ENCODE peak calls at places on chromosome 10, in six cellular contexts. B is Peyer's patch, F is heart right ventricle, J is neuronal stem cell, X is fibroblast of lung, L is uterus. A is an unnamed sample.

GRCh38 chr10:86071145-86071544 is 295.4 kb downstream of the GRID1 start:
- DNase-seq in F (no peak), B (no peak), X (no peak), L (no peak), J (no peak), A (no peak)

GRCh38 chr10:74585231-74586087 is 240.9 kb upstream of the KAT6B start:
- DNase-seq in L (no peak), X (peak; percentile 22), B (peak; percentile 62), J (no peak), F (no peak), A (no peak)

GRCh38 chr10:105150486-105150885 is 509.4 kb downstream of the SORCS3 start:
- DNase-seq in B (no peak), J (no peak), L (no peak), F (no peak), X (no peak), A (no peak)

GRCh38 chr10:29617880-29618340 is 16.9 kb downstream of the SVIL start:
- DNase-seq in L (peak; percentile 86), B (no peak), J (no peak), X (no peak), F (peak; percentile 44), A (no peak)

GRCh38 chr10:83612050-83612449 is 527.3 kb upstream of the GHITM start:
- DNase-seq in J (no peak), B (no peak), X (peak; percentile 62), F (no peak), L (no peak), A (no peak)

GRCh38 chr10:92801978-92802872 is 46.1 kb upstream of the EXOC6 start:
- DNase-seq in L (no peak), B (no peak), X (no peak), F (no peak), J (no peak), A (no peak)

GRCh38 chr10:4546500-4546899 is 279.5 kb upstream of the AKR1E2 start:
- DNase-seq in B (no peak), X (peak; percentile 57), F (no peak), J (no peak), L (no peak), A (no peak)

GRCh38 chr10:103852189-103852711 is 3.1 kb downstream of the SH3PXD2A start:
- DNase-seq in X (peak; percentile 83), B (no peak), J (no peak), L (no peak), F (peak; percentile 47), A (peak; percentile 58)

GRCh38 chr10:78210976-78211375 is 177.3 kb downstream of the RPS24 start:
- DNase-seq in J (no peak), X (no peak), L (no peak), B (no peak), F (no peak), A (no peak)

GRCh38 chr10:69802424-69803161 is 887 bp downstream of the COL13A1 start:
- DNase-seq in J (peak; percentile 57), F (peak; percentile 55), L (no peak), B (no peak), X (peak; percentile 60), A (peak; percentile 55)

GRCh38 chr10:86372785-86373239 is 6.2 kb upstream of the GRID1 start:
- DNase-seq in B (peak; percentile 17), X (no peak), L (no peak), J (no peak), F (no peak), A (no peak)

GRCh38 chr10:48614481-48615383 is 9.9 kb upstream of the ARHGAP22 start:
- DNase-seq in F (no peak), L (no peak), B (no peak), J (no peak), X (peak; percentile 63), A (no peak)

GRCh38 chr10:34194259-34194658 is 620.8 kb downstream of the PARD3 start:
- DNase-seq in J (no peak), B (peak; percentile 52), F (no peak), L (no peak), X (peak; percentile 91), A (no peak)

GRCh38 chr10:124975977-124976514 is 34.1 kb downstream of the ZRANB1 start:
- DNase-seq in L (no peak), X (no peak), F (no peak), J (no peak), B (no peak), A (no peak)

GRCh38 chr10:121265320-121265719 is 332.9 kb downstream of the FGFR2 start:
- DNase-seq in L (no peak), X (no peak), J (no peak), F (no peak), B (no peak), A (no peak)

GRCh38 chr10:70652761-70653657 is 19.3 kb upstream of the ADAMTS14 start:
- DNase-seq in B (no peak), F (peak; percentile 84), X (peak; percentile 98), L (no peak), J (no peak), A (peak; percentile 78)

GRCh38 chr10:110533149-110533548 is 34.3 kb upstream of the SMC3 start:
- DNase-seq in B (no peak), L (no peak), J (no peak), F (no peak), X (no peak), A (no peak)

GRCh38 chr10:125768217-125768616 is 7.4 kb downstream of the MMP21 start:
- DNase-seq in F (no peak), X (peak; percentile 49), L (no peak), B (no peak), J (no peak), A (no peak)

GRCh38 chr10:30127120-30127541 is 67.7 kb upstream of the JCAD start:
- DNase-seq in F (no peak), L (peak; percentile 28), J (no peak), X (peak; percentile 16), B (no peak), A (no peak)

GRCh38 chr10:59561397-59562121 is 148.1 kb downstream of the SLC16A9 start:
- DNase-seq in F (no peak), J (no peak), X (peak; percentile 26), B (no peak), L (no peak), A (no peak)

GRCh38 chr10:104741127-104741526 is 100.0 kb downstream of the SORCS3 start:
- DNase-seq in L (no peak), X (no peak), B (no peak), J (no peak), F (no peak), A (no peak)

GRCh38 chr10:100697070-100697469 is 48.3 kb upstream of the PAX2 start:
- DNase-seq in X (peak; percentile 22), F (no peak), B (no peak), J (no peak), L (no peak), A (no peak)

GRCh38 chr10:7378602-7379403 is 32.0 kb downstream of the SFMBT2 start:
- DNase-seq in B (no peak), J (no peak), L (no peak), X (no peak), F (no peak), A (no peak)

GRCh38 chr10:49633327-49634045 is 19.6 kb downstream of the CHAT start:
- DNase-seq in J (no peak), X (no peak), B (peak; percentile 15), F (no peak), L (no peak), A (no peak)

GRCh38 chr10:30111340-30111980 is 52.1 kb upstream of the JCAD start:
- DNase-seq in J (no peak), L (no peak), F (no peak), B (no peak), X (peak; percentile 90), A (no peak)

GRCh38 chr10:49281461-49281860 is 17.5 kb upstream of the C10orf71 start:
- DNase-seq in J (no peak), X (no peak), B (no peak), L (no peak), F (no peak), A (no peak)

GRCh38 chr10:84478155-84478554 is 149.8 kb downstream of the CCSER2 start:
- DNase-seq in F (no peak), L (no peak), B (no peak), J (no peak), X (no peak), A (no peak)

GRCh38 chr10:33183658-33184057 is 150.8 kb downstream of the NRP1 start:
- DNase-seq in J (no peak), L (no peak), X (no peak), B (no peak), F (no peak), A (no peak)
- H3K4me1 ChIP-seq in J (peaks cover 6% of the 10 kb centered on the region), L (no peaks in the 10 kb centered on the region), X (peaks cover 9% of the 10 kb centered on the region), B (no peaks in the 10 kb centered on the region), F (peaks cover 5% of the 10 kb centered on the region), A (peaks cover 10% of the 10 kb centered on the region)

GRCh38 chr10:119250641-119251314 is 43.4 kb downstream of the GRK5 start:
- DNase-seq in X (peak; percentile 87), B (no peak), J (no peak), L (no peak), F (no peak), A (no peak)
- H3K27ac ChIP-seq in X (peak overlapping the region; percentile 92), B (peak overlapping the region; percentile 87), J (no peak overlapping the region), L (peak overlapping the region; percentile 96), F (peak overlapping the region; percentile 86), A (peak overlapping the region; percentile 90)

GRCh38 chr10:119308089-119308488 is 100.7 kb downstream of the GRK5 start:
- DNase-seq in J (no peak), F (no peak), L (no peak), B (no peak), X (no peak), A (no peak)

GRCh38 chr10:119310807-119311206 is 103.4 kb downstream of the GRK5 start:
- DNase-seq in J (no peak), F (no peak), X (no peak), B (no peak), L (no peak), A (no peak)

GRCh38 chr10:119306964-119307363 is 99.6 kb downstream of the GRK5 start:
- DNase-seq in X (no peak), L (no peak), F (no peak), B (no peak), J (no peak), A (no peak)

GRCh38 chr10:119309423-119309770 is 102.0 kb downstream of the GRK5 start:
- DNase-seq in B (no peak), X (no peak), F (no peak), L (no peak), J (no peak), A (no peak)

GRCh38 chr10:119308556-119309422 is 101.4 kb downstream of the GRK5 start:
- DNase-seq in B (no peak), L (no peak), F (no peak), J (no peak), X (no peak), A (no peak)
- H3K4me1 ChIP-seq in B (peaks cover 14% of the 10 kb centered on the region), L (no peaks in the 10 kb centered on the region), F (peaks cover 19% of the 10 kb centered on the region), J (peaks cover 21% of the 10 kb centered on the region), X (peaks cover 9% of the 10 kb centered on the region), A (peaks cover 94% of the 10 kb centered on the region)

DNA sequence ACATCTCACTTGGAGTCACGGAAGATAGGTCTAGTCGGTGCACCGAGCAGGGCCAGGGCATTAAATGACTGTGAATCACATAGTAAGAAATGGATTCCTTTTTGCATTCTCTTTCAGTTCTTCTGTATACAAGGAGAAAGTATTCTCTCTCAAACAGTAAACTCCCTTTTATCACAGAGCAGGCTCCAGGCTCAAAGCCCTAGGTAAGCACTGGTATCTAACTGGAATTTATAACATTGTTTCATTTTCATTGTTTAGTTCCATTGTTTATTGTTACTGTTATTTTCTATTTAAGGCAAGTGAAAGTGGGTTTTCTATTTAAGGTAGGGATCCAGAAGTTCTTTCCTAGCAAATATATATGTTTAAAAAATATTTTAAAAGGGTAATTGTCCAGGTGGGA is 44.1 kb upstream of the CDK1 start:
- DNase-seq in B (no peak), F (no peak), J (no peak), L (no peak), X (no peak), A (no peak)
- H3K27ac ChIP-seq in B (no peak overlapping the region), F (no peak overlapping the region), J (no peak overlapping the region), L (no peak overlapping the region), X (no peak overlapping the region), A (no peak overlapping the region)

GRCh38 chr10:102624751-102625330 is 19.4 kb upstream of the TRIM8 start:
- DNase-seq in L (no peak), F (no peak), X (no peak), J (no peak), B (no peak), A (peak; percentile 2)
- H3K4me1 ChIP-seq in L (peaks cover 13% of the 10 kb centered on the region), F (peaks cover 63% of the 10 kb centered on the region), X (peaks cover 45% of the 10 kb centered on the region), J (peaks cover 40% of the 10 kb centered on the region), B (peaks cover 30% of the 10 kb centered on the region), A (peaks cover 83% of the 10 kb centered on the region)